ENCODE peak calls at places on chromosomes 16 and 17, in nine cellular contexts. L, U, Y, I, Z, F, M, S and B are unnamed samples.
A peak's percentile ranks its signal among the peaks of the same experiment; 100 is the strongest.

GRCh38 chr17:29019475-29020181 is 13.8 kb upstream of the SEZ6 start:
- DNase-seq in L (peak; percentile 3), U (peak; percentile 96), Y (no peak), I (no peak), Z (no peak), F (no peak), M (no peak), S (peak; percentile 17), B (no peak)

GRCh38 chr16:27828671-27829070 is 234.8 kb downstream of the GSG1L start:
- DNase-seq in L (no peak), U (no peak), Y (no peak), I (no peak), Z (no peak), F (no peak), M (no peak), S (no peak), B (no peak)

GRCh38 chr17:7886227-7887037 is 2.2 kb upstream of the CHD3 start:
- DNase-seq in L (peak; percentile 36), U (peak; percentile 65), Y (peak; percentile 73), I (peak; percentile 8), Z (no peak), F (peak; percentile 45), M (peak; percentile 27), S (peak; percentile 64), B (peak; percentile 29)

GRCh38 chr16:12423151-12423550 is 380.5 kb downstream of the CPPED1 start:
- DNase-seq in L (no peak), U (no peak), Y (no peak), I (no peak), Z (no peak), F (no peak), M (no peak), S (no peak), B (no peak)

GRCh38 chr17:73261617-73261951 is at the start of gene CPSF4L:
- DNase-seq in L (no peak), U (no peak), Y (no peak), I (no peak), Z (no peak), F (no peak), M (no peak), S (no peak), B (no peak)

GRCh38 chr16:77680496-77680895 is 41.8 kb upstream of the NUDT7 start:
- DNase-seq in L (no peak), U (no peak), Y (no peak), I (no peak), Z (no peak), F (no peak), M (no peak), S (no peak), B (no peak)

GRCh38 chr16:87410530-87410929 is 18.4 kb downstream of the MAP1LC3B start:
- DNase-seq in L (no peak), U (no peak), Y (no peak), I (no peak), Z (no peak), F (no peak), M (no peak), S (no peak), B (no peak)

GRCh38 chr17:40038882-40039513 is 15.2 kb downstream of the MED24 start:
- DNase-seq in L (peak; percentile 92), U (peak; percentile 32), Y (no peak), I (peak; percentile 91), Z (no peak), F (peak; percentile 68), M (peak; percentile 28), S (peak; percentile 80), B (no peak)

GRCh38 chr16:66487580-66488235 is 60.6 kb downstream of the BEAN1 start:
- DNase-seq in L (no peak), U (no peak), Y (no peak), I (no peak), Z (no peak), F (no peak), M (no peak), S (no peak), B (no peak)

GRCh38 chr16:83992624-83993023 is 24.6 kb downstream of the NECAB2 start:
- DNase-seq in L (no peak), U (peak; percentile 30), Y (no peak), I (peak; percentile 69), Z (peak; percentile 38), F (peak; percentile 6), M (no peak), S (no peak), B (no peak)

GRCh38 chr16:1060416-1061340 is 11.9 kb upstream of the SSTR5 start:
- DNase-seq in L (no peak), U (no peak), Y (no peak), I (no peak), Z (no peak), F (no peak), M (no peak), S (no peak), B (no peak)

GRCh38 chr17:58330997-58331814 is 2.6 kb upstream of the TSPOAP1 start:
- DNase-seq in L (no peak), U (no peak), Y (peak; percentile 81), I (no peak), Z (no peak), F (no peak), M (no peak), S (no peak), B (no peak)

GRCh38 chr17:2241823-2242222 is 61.8 kb downstream of the SMG6 start:
- DNase-seq in L (no peak), U (no peak), Y (no peak), I (peak; percentile 96), Z (no peak), F (no peak), M (no peak), S (no peak), B (no peak)

GRCh38 chr16:11402745-11403533 is 57.7 kb downstream of the RMI2 start:
- DNase-seq in L (no peak), U (no peak), Y (no peak), I (no peak), Z (no peak), F (no peak), M (no peak), S (no peak), B (no peak)